ENCODE peak calls at places on chromosome 16, in nine cellular contexts. E, C, N, D, W, Z, F, R and H are unnamed samples.

GRCh38 chr16:75068075-75068474 is 48.5 kb downstream of the LDHD start:
- DNase-seq in Z (no peak), E (no peak), W (no peak), F (no peak), C (peak; percentile 34), D (no peak), R (no peak), N (no peak), H (no peak)

GRCh38 chr16:63361032-63361624 is 1324.9 kb upstream of the CDH8 start:
- DNase-seq in N (no peak), C (no peak), R (no peak), D (no peak), E (peak; percentile 49), Z (no peak), F (peak; percentile 55), W (peak; percentile 23), H (peak; percentile 27)

GRCh38 chr16:57084996-57085395 is 7.4 kb upstream of the CPNE2 start:
- DNase-seq in C (no peak), E (no peak), Z (no peak), D (no peak), R (no peak), W (no peak), N (no peak), F (no peak), H (no peak)

GRCh38 chr16:48081656-48082055 is 74.1 kb downstream of the ABCC12 start:
- DNase-seq in Z (no peak), W (no peak), C (no peak), D (no peak), N (no peak), R (no peak), E (no peak), F (peak; percentile 92), H (peak; percentile 73)

GRCh38 chr16:82344157-82344556 is 174.1 kb upstream of the MPHOSPH6 start:
- DNase-seq in W (peak; percentile 9), D (no peak), E (no peak), F (peak; percentile 2), Z (no peak), C (no peak), R (no peak), N (no peak), H (no peak)

GRCh38 chr16:20849587-20850390 is 43.5 kb downstream of the REXO5 start:
- DNase-seq in Z (peak; percentile 40), W (peak; percentile 84), N (peak; percentile 57), D (no peak), C (peak; percentile 87), R (peak; percentile 13), F (peak; percentile 72), E (peak; percentile 80), H (peak; percentile 46)

GRCh38 chr16:3065069-3065741 is at the start of gene IL32:
- DNase-seq in C (peak; percentile 90), N (peak; percentile 61), E (no peak), F (peak; percentile 80), Z (peak; percentile 52), D (no peak), R (peak; percentile 63), W (peak; percentile 80), H (peak; percentile 85)

GRCh38 chr16:89847056-89847929 is 19.0 kb downstream of the SPIRE2 start:
- DNase-seq in Z (no peak), N (no peak), F (no peak), C (no peak), W (no peak), E (no peak), D (no peak), R (no peak), H (no peak)

GRCh38 chr16:7004266-7004665 is 328.4 kb upstream of the RBFOX1 start:
- DNase-seq in E (no peak), D (no peak), R (no peak), Z (no peak), W (no peak), C (no peak), F (no peak), N (no peak), H (no peak)

GRCh38 chr16:89786474-89787364 is 29.7 kb downstream of the FANCA start:
- DNase-seq in N (no peak), D (no peak), R (no peak), E (no peak), F (no peak), C (no peak), Z (no peak), W (no peak), H (no peak)

GRCh38 chr16:88103581-88104188 is 152.5 kb downstream of the BANP start:
- DNase-seq in R (no peak), N (no peak), F (no peak), W (no peak), D (no peak), Z (no peak), C (no peak), E (no peak), H (no peak)

GRCh38 chr16:68264128-68265077 is at the start of gene SLC7A6:
- DNase-seq in R (peak; percentile 73), Z (peak; percentile 80), F (peak; percentile 81), C (peak; percentile 95), W (peak; percentile 86), N (peak; percentile 78), E (peak; percentile 93), D (no peak), H (peak; percentile 56)

GRCh38 chr16:81549547-81550411 is 105.2 kb downstream of the CMIP start:
- DNase-seq in W (no peak), D (no peak), R (no peak), E (no peak), C (no peak), F (no peak), N (no peak), Z (no peak), H (no peak)

GRCh38 chr16:15770107-15770506 is 86.7 kb downstream of the MYH11 start:
- DNase-seq in D (no peak), R (no peak), N (no peak), C (no peak), F (no peak), Z (no peak), W (no peak), E (no peak), H (no peak)

GRCh38 chr16:63945805-63946204 is 1176.1 kb downstream of the CDH11 start:
- DNase-seq in N (no peak), R (no peak), E (no peak), D (no peak), F (no peak), Z (no peak), W (no peak), C (no peak), H (no peak)

GRCh38 chr16:17970816-17971291 is 365.7 kb downstream of the NPIPA8 start:
- DNase-seq in R (no peak), F (peak; percentile 1), C (no peak), Z (no peak), E (no peak), W (no peak), D (no peak), N (no peak), H (no peak)